ENCODE peak calls at places on chromosomes 16 and 17, in ten cellular contexts. X, H, O, D, A, Q, V, N, Y and R are unnamed samples.

GRCh38 chr17:54948380-54948779 is 20.1 kb downstream of the COX11 start:
- DNase-seq in X (peak; percentile 99), H (peak; percentile 64), O (no peak), D (no peak), A (peak; percentile 99), Q (no peak), V (no peak), N (peak; percentile 76), Y (no peak), R (peak; percentile 96)

GRCh38 chr16:67451704-67452435 is 20.9 kb downstream of the HSD11B2 start:
- DNase-seq in X (no peak), H (no peak), O (no peak), D (no peak), A (no peak), Q (no peak), V (no peak), N (no peak), Y (no peak), R (no peak)

GRCh38 chr16:58249388-58249779 is 45.4 kb downstream of the PRSS54 start:
- DNase-seq in X (no peak), H (no peak), O (no peak), D (no peak), A (no peak), Q (no peak), V (no peak), N (no peak), Y (no peak), R (no peak)

GRCh38 chr17:38853292-38854219 is at the start of gene RPL23:
- DNase-seq in X (peak; percentile 92), H (peak; percentile 95), O (peak; percentile 96), D (peak; percentile 91), A (peak; percentile 95), Q (peak; percentile 91), V (peak; percentile 96), N (peak; percentile 97), Y (peak; percentile 89), R (peak; percentile 95)

GRCh38 chr17:8470447-8471047 is 34.9 kb downstream of the NDEL1 start:
- DNase-seq in X (no peak), H (no peak), O (peak; percentile 65), D (no peak), A (peak; percentile 62), Q (no peak), V (no peak), N (no peak), Y (no peak), R (no peak)

GRCh38 chr17:64203630-64204029 is 59.4 kb downstream of the TEX2 start:
- DNase-seq in X (no peak), H (no peak), O (no peak), D (no peak), A (no peak), Q (no peak), V (no peak), N (no peak), Y (no peak), R (no peak)

GRCh38 chr16:84652565-84652964 is 4.3 kb downstream of the KLHL36 start:
- DNase-seq in X (no peak), H (no peak), O (no peak), D (no peak), A (no peak), Q (peak; percentile 60), V (no peak), N (no peak), Y (no peak), R (no peak)

GRCh38 chr17:42067371-42068180 is 17.2 kb upstream of the C17orf113 start:
- DNase-seq in X (peak; percentile 12), H (peak; percentile 84), O (peak; percentile 20), D (peak; percentile 44), A (peak; percentile 11), Q (peak; percentile 45), V (peak; percentile 73), N (peak; percentile 19), Y (peak; percentile 85), R (peak; percentile 46)

GRCh38 chr17:17062866-17063265 is 20.6 kb downstream of the MPRIP start:
- DNase-seq in X (no peak), H (no peak), O (no peak), D (no peak), A (no peak), Q (no peak), V (no peak), N (no peak), Y (peak; percentile 7), R (no peak)

GRCh38 chr17:78651551-78651950 is 74.4 kb upstream of the DNAH17 start:
- DNase-seq in X (no peak), H (no peak), O (no peak), D (no peak), A (peak; percentile 17), Q (no peak), V (no peak), N (peak; percentile 71), Y (no peak), R (no peak)

GRCh38 chr17:46774108-46774737 is 44.3 kb downstream of the WNT3 start:
- DNase-seq in X (no peak), H (no peak), O (no peak), D (no peak), A (no peak), Q (no peak), V (no peak), N (no peak), Y (no peak), R (no peak)

GRCh38 chr17:32497431-32498205 is 10.8 kb downstream of the CDK5R1 start:
- DNase-seq in X (peak; percentile 33), H (no peak), O (no peak), D (no peak), A (peak; percentile 41), Q (no peak), V (no peak), N (no peak), Y (no peak), R (no peak)

GRCh38 chr17:57045868-57046671 is 39.0 kb upstream of the AKAP1 start:
- DNase-seq in X (no peak), H (no peak), O (peak; percentile 30), D (no peak), A (no peak), Q (peak; percentile 5), V (no peak), N (no peak), Y (peak; percentile 58), R (no peak)

GRCh38 chr17:4304417-4305027 is 40.7 kb upstream of the ANKFY1 start:
- DNase-seq in X (peak; percentile 18), H (peak; percentile 67), O (peak; percentile 41), D (no peak), A (no peak), Q (peak; percentile 39), V (no peak), N (peak; percentile 27), Y (peak; percentile 49), R (peak; percentile 49)

GRCh38 chr16:252366-253337 is 18.0 kb downstream of the FAM234A start:
- DNase-seq in X (no peak), H (no peak), O (no peak), D (peak; percentile 50), A (no peak), Q (peak; percentile 20), V (no peak), N (no peak), Y (no peak), R (no peak)

GRCh38 chr16:9658157-9658556 is 524.1 kb downstream of the GRIN2A start:
- DNase-seq in X (no peak), H (no peak), O (no peak), D (no peak), A (no peak), Q (no peak), V (no peak), N (no peak), Y (no peak), R (no peak)